ENCODE peak calls at places on chromosomes 13 and 19, in seven cellular contexts. Q is astrocyte; U is PC-3; F is cardiac muscle cell; Y is CD8-positive, alpha-beta memory T cell; J is effector memory CD4-positive, alpha-beta T cell; C is GM23248. G is an unnamed sample. For H3K9me3, the result is how much of the 10 kb centered on the place peaks cover.

GRCh38 chr13:48120246-48120645 is 25.3 kb upstream of the MED4 start:
- DNase-seq in Q (no peak), Y (no peak), F (no peak), U (no peak), C (no peak), J (no peak), G (no peak)

GRCh38 chr13:102582256-102582655 is 14.5 kb upstream of the TPP2 start:
- DNase-seq in Y (no peak), F (no peak), J (no peak), Q (no peak), U (no peak), C (no peak), G (no peak)

GRCh38 chr19:788821-789472 is 8.3 kb upstream of the PTBP1 start:
- DNase-seq in C (peak), U (no peak), Q (no peak), Y (peak), F (no peak), J (no peak), G (no peak)

GRCh38 chr13:94800423-94800822 is 88.1 kb upstream of the SOX21 start:
- DNase-seq in Q (no peak), Y (no peak), J (no peak), U (no peak), F (no peak), C (peak), G (no peak)

GRCh38 chr19:13058951-13059660 is 43.6 kb downstream of the LYL1 start:
- DNase-seq in C (no peak), U (no peak), J (no peak), Y (no peak), F (no peak), Q (no peak), G (no peak)

GRCh38 chr19:43675269-43675879 is 5.4 kb upstream of the PLAUR start:
- DNase-seq in Y (no peak), U (peak), J (no peak), Q (peak), F (peak), C (peak), G (no peak)

GRCh38 chr13:108827637-108828036 is 198.2 kb downstream of the MYO16 start:
- DNase-seq in C (no peak), Y (no peak), Q (no peak), F (no peak), J (no peak), U (no peak), G (no peak)

GRCh38 chr13:34358811-34359513 is 541.0 kb downstream of the RFC3 start:
- DNase-seq in J (no peak), C (peak), Y (no peak), U (peak), F (peak), Q (peak), G (no peak)

GRCh38 chr13:65855276-65855675 is 1374.9 kb downstream of the PCDH9 start:
- DNase-seq in Q (no peak), F (peak), Y (no peak), C (no peak), U (no peak), J (no peak), G (no peak)

GRCh38 chr19:30074741-30075460 is 132.9 kb downstream of the URI1 start:
- DNase-seq in F (no peak), Q (no peak), U (no peak), Y (no peak), C (no peak), J (no peak), G (no peak)

GRCh38 chr13:34044041-34044440 is 226.1 kb downstream of the RFC3 start:
- DNase-seq in J (no peak), Y (no peak), Q (peak), F (peak), U (peak), C (peak), G (no peak)

GRCh38 chr13:78631077-78631476 is 27.7 kb upstream of the POU4F1 start:
- DNase-seq in C (no peak), Q (no peak), F (no peak), U (no peak), J (no peak), Y (no peak), G (no peak)

GRCh38 chr13:51047434-51048165 is 63.5 kb downstream of the C13orf42 start:
- DNase-seq in Y (no peak), F (no peak), C (no peak), U (no peak), J (no peak), Q (no peak), G (no peak)

GRCh38 chr19:45905016-45905415 is 2.6 kb upstream of the MYPOP start:
- DNase-seq in Y (no peak), F (no peak), J (no peak), U (no peak), C (no peak), Q (no peak), G (no peak)
- H3K9me3 ChIP-seq in Y (under half), F (under half), J (under half), U (under half), C (under half), Q (under half), G (under half)

GRCh38 chr13:21055511-21056045 is 5.8 kb downstream of the LATS2 start:
- DNase-seq in C (peak), F (no peak), Q (no peak), U (no peak), J (no peak), Y (no peak), G (no peak)
- H3K9me3 ChIP-seq in C (under half), F (under half), Q (under half), U (under half), J (under half), Y (under half), G (under half)

DNA sequence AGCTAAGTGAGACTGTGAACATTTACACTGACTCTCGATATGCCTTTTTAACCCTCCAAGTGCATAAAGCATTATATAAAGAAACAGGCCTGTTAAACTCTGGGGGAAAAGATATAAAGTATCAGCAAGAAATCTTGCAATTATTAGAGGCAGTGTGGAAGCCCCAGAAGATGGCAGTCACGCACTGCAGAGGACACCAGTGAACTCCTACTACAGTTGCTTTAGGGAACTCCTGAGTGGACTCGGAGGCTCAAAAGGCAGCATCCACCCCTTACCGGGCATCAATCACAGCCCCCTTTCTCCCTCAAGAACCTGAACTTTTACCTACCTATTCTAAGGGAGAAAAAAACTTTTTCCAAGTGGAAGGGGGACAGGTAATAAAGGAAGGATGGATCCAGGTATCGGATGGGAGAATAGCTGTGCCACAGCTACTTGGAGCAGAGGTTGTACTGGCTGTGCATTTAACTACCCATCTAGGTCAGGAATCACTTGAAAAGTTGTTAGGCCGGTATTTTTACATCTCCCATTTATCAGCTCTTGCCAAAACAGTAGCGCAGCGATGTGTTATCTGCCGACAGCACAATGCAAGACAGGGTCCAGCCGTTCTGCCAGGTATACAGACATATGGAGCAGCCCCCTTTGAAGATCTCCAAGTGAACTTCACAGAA is 80.1 kb downstream of the ZNF486 start:
- DNase-seq in U (peak), Q (peak), Y (no peak), J (no peak), C (peak), F (peak), G (peak)
- H3K9me3 ChIP-seq in U (under half), Q (under half), Y (under half), J (under half), C (under half), F (under half), G (under half)

GRCh38 chr19:9407827-9408226 is 27.5 kb downstream of the ZNF266 start:
- DNase-seq in J (no peak), Q (no peak), F (no peak), U (no peak), Y (no peak), C (no peak), G (no peak)
- H3K9me3 ChIP-seq in J (half or more), Q (under half), F (under half), U (half or more), Y (half or more), C (under half), G (under half)

DNA sequence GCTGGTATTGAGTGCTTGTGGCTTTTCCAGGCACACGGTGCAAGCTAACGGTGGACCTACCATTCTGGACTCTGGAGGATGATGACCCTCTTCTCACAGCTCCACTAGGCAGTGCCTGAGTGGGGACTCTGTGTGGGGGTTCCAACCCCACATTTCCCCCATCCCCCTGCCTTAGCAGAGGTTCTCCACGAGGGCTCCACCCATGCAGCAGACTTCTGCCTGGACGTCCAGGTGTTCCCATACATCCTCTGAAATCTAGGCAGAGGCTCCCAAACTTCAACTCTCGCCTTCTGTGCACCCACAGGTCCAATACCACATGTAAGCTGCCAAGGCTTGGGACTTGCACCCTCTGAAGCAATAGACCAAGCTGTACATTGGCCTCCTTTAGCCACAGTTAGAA is 25.3 kb upstream of the ZSCAN18 start:
- DNase-seq in F (no peak), Y (no peak), U (no peak), J (no peak), Q (no peak), C (no peak), G (no peak)
- H3K9me3 ChIP-seq in F (under half), Y (half or more), U (half or more), J (half or more), Q (half or more), C (under half), G (half or more)

GRCh38 chr19:15675560-15675959 is 2.7 kb downstream of the CYP4F12 start:
- DNase-seq in J (no peak), Q (no peak), C (no peak), F (no peak), Y (no peak), U (no peak), G (no peak)
- H3K9me3 ChIP-seq in J (under half), Q (under half), C (under half), F (under half), Y (under half), U (under half), G (under half)

GRCh38 chr13:100297413-100297812 is 208.5 kb downstream of the PCCA start:
- DNase-seq in Y (no peak), Q (no peak), U (no peak), J (no peak), C (no peak), F (no peak), G (no peak)
- H3K9me3 ChIP-seq in Y (under half), Q (under half), U (under half), J (under half), C (under half), F (under half), G (under half)

GRCh38 chr19:22733691-22734090 is 50.3 kb downstream of the ZNF99 start:
- DNase-seq in Y (no peak), C (no peak), Q (no peak), U (no peak), F (no peak), J (no peak), G (no peak)
- H3K9me3 ChIP-seq in Y (under half), C (under half), Q (under half), U (under half), F (under half), J (under half), G (under half)